ENCODE peak calls at places on chromosomes 7 and 10, in seven cellular contexts. One of them, this sample, is unnamed.

GRCh38 chr10:102163342-102163989 is 11.3 kb downstream of the NOLC1 start:
- DNase-seq in cardiac muscle cell: no peak
- DNase-seq in adrenal gland: no peak
- DNase-seq in AG04449: no peak
- DNase-seq in dorsolateral prefrontal cortex: no peak
- DNase-seq in Panc1: no peak
- DNase-seq in BJ: no peak
- DNase-seq in this sample: no peak

GRCh38 chr10:75226656-75227055 is 9.1 kb downstream of the COMTD1 start:
- DNase-seq in cardiac muscle cell: no peak
- DNase-seq in adrenal gland: no peak
- DNase-seq in AG04449: no peak
- DNase-seq in dorsolateral prefrontal cortex: no peak
- DNase-seq in Panc1: no peak
- DNase-seq in BJ: no peak
- DNase-seq in this sample: no peak

GRCh38 chr10:51422311-51423120 is 276.9 kb downstream of the CSTF2T start:
- DNase-seq in cardiac muscle cell: peak
- DNase-seq in adrenal gland: peak
- DNase-seq in AG04449: peak
- DNase-seq in dorsolateral prefrontal cortex: peak
- DNase-seq in Panc1: peak
- DNase-seq in BJ: no peak
- DNase-seq in this sample: peak

GRCh38 chr10:23171232-23171876 is 20.8 kb upstream of the PTF1A start:
- DNase-seq in cardiac muscle cell: peak
- DNase-seq in adrenal gland: no peak
- DNase-seq in AG04449: no peak
- DNase-seq in dorsolateral prefrontal cortex: no peak
- DNase-seq in Panc1: no peak
- DNase-seq in BJ: no peak
- DNase-seq in this sample: peak

GRCh38 chr10:456486-456885 is 233.0 kb downstream of the DIP2C start:
- DNase-seq in cardiac muscle cell: no peak
- DNase-seq in adrenal gland: no peak
- DNase-seq in AG04449: no peak
- DNase-seq in dorsolateral prefrontal cortex: no peak
- DNase-seq in Panc1: no peak
- DNase-seq in BJ: no peak
- DNase-seq in this sample: no peak

GRCh38 chr10:114970515-114970914 is 32.5 kb downstream of the TRUB1 start:
- DNase-seq in cardiac muscle cell: peak
- DNase-seq in adrenal gland: peak
- DNase-seq in AG04449: no peak
- DNase-seq in dorsolateral prefrontal cortex: no peak
- DNase-seq in Panc1: no peak
- DNase-seq in BJ: no peak
- DNase-seq in this sample: no peak

GRCh38 chr10:109926141-109926745 is 2.9 kb upstream of the XPNPEP1 start:
- DNase-seq in cardiac muscle cell: no peak
- DNase-seq in adrenal gland: no peak
- DNase-seq in AG04449: no peak
- DNase-seq in dorsolateral prefrontal cortex: no peak
- DNase-seq in Panc1: no peak
- DNase-seq in BJ: no peak
- DNase-seq in this sample: no peak

GRCh38 chr7:131072505-131073091 is 255.1 kb upstream of the MKLN1 start:
- DNase-seq in cardiac muscle cell: peak
- DNase-seq in adrenal gland: no peak
- DNase-seq in AG04449: no peak
- DNase-seq in dorsolateral prefrontal cortex: no peak
- DNase-seq in Panc1: no peak
- DNase-seq in BJ: no peak
- DNase-seq in this sample: no peak

GRCh38 chr10:24701447-24701846 is 22.2 kb downstream of the ARHGAP21 start:
- DNase-seq in cardiac muscle cell: no peak
- DNase-seq in adrenal gland: no peak
- DNase-seq in AG04449: no peak
- DNase-seq in dorsolateral prefrontal cortex: no peak
- DNase-seq in Panc1: no peak
- DNase-seq in BJ: no peak
- DNase-seq in this sample: no peak
- TF ChIP-seq CTCF in cardiac muscle cell: no peak
- TF ChIP-seq CTCF in adrenal gland: no peak
- TF ChIP-seq CTCF in AG04449: no peak
- TF ChIP-seq CTCF in dorsolateral prefrontal cortex: no peak
- TF ChIP-seq CTCF in Panc1: no peak
- TF ChIP-seq CTCF in BJ: no peak
- TF ChIP-seq CTCF in this sample: no peak

GRCh38 chr10:24518981-24519597 is 204.6 kb downstream of the ARHGAP21 start:
- DNase-seq in cardiac muscle cell: peak
- DNase-seq in adrenal gland: peak
- DNase-seq in AG04449: no peak
- DNase-seq in dorsolateral prefrontal cortex: peak
- DNase-seq in Panc1: peak
- DNase-seq in BJ: no peak
- DNase-seq in this sample: peak

GRCh38 chr10:24518411-24518810 is 205.3 kb downstream of the ARHGAP21 start:
- DNase-seq in cardiac muscle cell: no peak
- DNase-seq in adrenal gland: no peak
- DNase-seq in AG04449: no peak
- DNase-seq in dorsolateral prefrontal cortex: no peak
- DNase-seq in Panc1: no peak
- DNase-seq in BJ: no peak
- DNase-seq in this sample: no peak

GRCh38 chr10:24515481-24515880 is 208.2 kb downstream of the ARHGAP21 start:
- DNase-seq in cardiac muscle cell: no peak
- DNase-seq in adrenal gland: no peak
- DNase-seq in AG04449: no peak
- DNase-seq in dorsolateral prefrontal cortex: no peak
- DNase-seq in Panc1: no peak
- DNase-seq in BJ: no peak
- DNase-seq in this sample: no peak

DNA sequence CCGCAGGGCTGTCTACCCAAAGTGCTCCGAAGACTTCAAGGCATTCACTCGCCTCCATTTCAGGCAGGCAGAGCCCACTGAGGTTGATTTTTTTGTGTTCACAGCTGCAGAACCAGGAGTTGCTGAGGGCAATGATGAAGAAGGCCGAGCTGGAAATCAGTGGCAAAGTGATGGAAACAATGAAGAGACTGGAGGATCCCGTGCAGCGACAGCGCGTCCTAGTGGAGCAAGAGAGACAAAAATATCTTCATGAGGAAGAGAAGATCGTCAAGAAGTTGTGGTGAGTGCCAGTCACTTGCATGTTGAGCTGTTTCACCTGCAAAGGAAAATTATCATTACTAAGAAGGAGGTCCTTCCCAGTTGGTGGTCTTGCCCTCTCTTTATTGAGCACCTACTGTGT is 210.5 kb downstream of the ARHGAP21 start:
- DNase-seq in cardiac muscle cell: no peak
- DNase-seq in adrenal gland: no peak
- DNase-seq in AG04449: no peak
- DNase-seq in dorsolateral prefrontal cortex: no peak
- DNase-seq in Panc1: no peak
- DNase-seq in BJ: no peak
- DNase-seq in this sample: no peak
- TF ChIP-seq CTCF in cardiac muscle cell: peak
- TF ChIP-seq CTCF in adrenal gland: peak
- TF ChIP-seq CTCF in AG04449: peak
- TF ChIP-seq CTCF in dorsolateral prefrontal cortex: peak
- TF ChIP-seq CTCF in Panc1: peak
- TF ChIP-seq CTCF in BJ: peak
- TF ChIP-seq CTCF in this sample: peak

DNA sequence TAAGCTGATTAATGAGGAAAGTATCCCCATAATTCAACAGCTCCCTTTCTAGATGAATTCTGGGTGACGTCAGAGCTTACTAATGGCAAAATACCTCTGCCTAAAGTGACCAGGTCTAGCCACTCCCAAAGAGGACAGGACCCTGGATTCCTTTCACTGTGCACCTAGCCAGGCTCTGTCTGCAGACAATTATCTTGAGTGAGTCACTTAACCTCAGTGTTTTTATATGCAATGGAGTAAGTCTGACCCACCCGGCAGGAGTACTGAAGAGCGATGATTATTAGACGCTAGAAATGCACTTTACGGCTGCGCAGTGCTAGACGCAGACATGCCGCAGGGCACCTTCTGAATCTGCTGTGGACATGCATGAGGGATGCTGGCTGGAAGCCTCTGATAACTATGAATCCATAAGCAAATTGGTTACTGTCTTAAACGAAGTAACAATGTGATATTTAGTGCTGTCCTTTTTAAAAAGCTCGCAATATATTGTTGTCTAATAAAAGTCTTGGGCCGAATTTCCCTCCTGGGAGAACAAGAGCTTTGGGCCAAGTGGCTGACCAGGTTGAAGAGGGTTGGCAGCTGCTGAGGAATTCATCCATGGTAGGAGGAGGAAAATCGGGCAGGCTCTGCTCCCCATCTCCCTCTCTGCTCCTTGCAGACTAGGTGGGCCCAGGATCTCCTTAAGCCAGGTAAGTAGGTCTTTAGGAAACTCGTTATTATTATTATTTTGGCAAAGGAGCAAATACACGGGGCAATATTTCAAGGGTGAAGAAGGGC is 4.6 kb upstream of the INPP5A start:
- DNase-seq in cardiac muscle cell: no peak
- DNase-seq in adrenal gland: no peak
- DNase-seq in AG04449: peak
- DNase-seq in dorsolateral prefrontal cortex: no peak
- DNase-seq in Panc1: peak
- DNase-seq in BJ: peak
- DNase-seq in this sample: peak
- TF ChIP-seq CTCF in cardiac muscle cell: no peak
- TF ChIP-seq CTCF in adrenal gland: no peak
- TF ChIP-seq CTCF in AG04449: no peak
- TF ChIP-seq CTCF in dorsolateral prefrontal cortex: no peak
- TF ChIP-seq CTCF in Panc1: no peak
- TF ChIP-seq CTCF in BJ: no peak
- TF ChIP-seq CTCF in this sample: no peak

GRCh38 chr10:11702264-11702663 is 39.9 kb upstream of the ECHDC3 start:
- DNase-seq in cardiac muscle cell: no peak
- DNase-seq in adrenal gland: no peak
- DNase-seq in AG04449: no peak
- DNase-seq in dorsolateral prefrontal cortex: no peak
- DNase-seq in Panc1: no peak
- DNase-seq in BJ: no peak
- DNase-seq in this sample: no peak

GRCh38 chr10:11705687-11706086 is 36.5 kb upstream of the ECHDC3 start:
- DNase-seq in cardiac muscle cell: no peak
- DNase-seq in adrenal gland: no peak
- DNase-seq in AG04449: no peak
- DNase-seq in dorsolateral prefrontal cortex: no peak
- DNase-seq in Panc1: no peak
- DNase-seq in BJ: no peak
- DNase-seq in this sample: no peak

GRCh38 chr10:11707936-11708335 is 34.2 kb upstream of the ECHDC3 start:
- DNase-seq in cardiac muscle cell: no peak
- DNase-seq in adrenal gland: no peak
- DNase-seq in AG04449: no peak
- DNase-seq in dorsolateral prefrontal cortex: no peak
- DNase-seq in Panc1: no peak
- DNase-seq in BJ: no peak
- DNase-seq in this sample: no peak

GRCh38 chr10:11704087-11704486 is 38.1 kb upstream of the ECHDC3 start:
- DNase-seq in cardiac muscle cell: no peak
- DNase-seq in adrenal gland: no peak
- DNase-seq in AG04449: no peak
- DNase-seq in dorsolateral prefrontal cortex: no peak
- DNase-seq in Panc1: no peak
- DNase-seq in BJ: no peak
- DNase-seq in this sample: no peak

DNA sequence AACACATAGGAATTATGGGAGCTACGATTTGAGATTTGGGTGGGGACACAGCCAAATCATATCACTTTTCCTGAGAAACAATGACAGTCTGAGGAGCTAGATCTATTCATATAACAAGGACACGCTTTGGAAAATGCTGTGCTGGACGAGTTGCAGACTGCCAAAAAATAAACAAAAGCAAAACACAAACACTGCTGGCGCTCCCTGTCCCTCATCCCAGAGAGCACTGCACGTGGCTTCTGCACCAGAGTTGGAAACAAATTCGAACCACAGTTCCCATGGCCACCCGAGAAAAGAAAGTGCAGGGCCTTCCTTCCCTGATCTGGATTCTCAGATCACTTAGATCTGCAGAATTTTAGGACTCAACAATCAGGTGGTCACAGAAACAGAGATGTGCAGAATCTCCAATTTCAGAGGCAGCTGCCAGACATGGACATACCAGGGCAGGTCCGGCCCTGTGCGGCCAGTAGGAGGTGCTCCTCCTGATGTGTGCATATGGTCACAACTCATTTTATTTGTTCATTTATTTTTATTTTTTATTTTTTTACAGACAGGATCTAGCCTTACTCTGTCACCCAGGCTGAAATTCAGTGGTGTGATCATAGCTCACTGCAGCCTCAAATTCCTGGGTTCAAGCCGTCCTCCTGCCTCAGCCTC is 35.1 kb upstream of the ECHDC3 start:
- DNase-seq in cardiac muscle cell: no peak
- DNase-seq in adrenal gland: no peak
- DNase-seq in AG04449: no peak
- DNase-seq in dorsolateral prefrontal cortex: no peak
- DNase-seq in Panc1: no peak
- DNase-seq in BJ: no peak
- DNase-seq in this sample: no peak
- TF ChIP-seq CTCF in cardiac muscle cell: no peak
- TF ChIP-seq CTCF in adrenal gland: no peak
- TF ChIP-seq CTCF in AG04449: no peak
- TF ChIP-seq CTCF in dorsolateral prefrontal cortex: no peak
- TF ChIP-seq CTCF in Panc1: no peak
- TF ChIP-seq CTCF in BJ: no peak
- TF ChIP-seq CTCF in this sample: no peak

DNA sequence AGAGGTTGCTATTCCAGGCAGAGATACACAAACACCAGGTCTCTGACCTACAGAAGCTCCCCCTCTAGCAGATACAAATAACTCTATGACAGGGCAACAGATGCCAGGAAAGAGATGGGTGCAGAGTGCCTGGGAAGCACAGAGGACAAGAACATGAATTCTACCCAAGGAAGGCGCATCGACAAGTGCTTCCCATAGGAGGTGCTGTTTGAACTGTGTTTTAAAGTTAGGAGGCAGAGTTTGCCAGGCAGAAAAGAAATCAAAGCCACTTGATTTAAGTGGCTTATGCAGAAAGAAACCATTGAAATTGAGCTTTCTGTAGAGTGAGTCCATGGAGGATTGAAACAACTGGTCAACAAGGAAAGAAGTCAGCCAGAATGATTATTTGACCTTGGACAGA is 35.3 kb upstream of the EGR2 start:
- DNase-seq in cardiac muscle cell: no peak
- DNase-seq in adrenal gland: no peak
- DNase-seq in AG04449: no peak
- DNase-seq in dorsolateral prefrontal cortex: no peak
- DNase-seq in Panc1: no peak
- DNase-seq in BJ: no peak
- DNase-seq in this sample: no peak
- TF ChIP-seq CTCF in cardiac muscle cell: peak
- TF ChIP-seq CTCF in adrenal gland: no peak
- TF ChIP-seq CTCF in AG04449: no peak
- TF ChIP-seq CTCF in dorsolateral prefrontal cortex: no peak
- TF ChIP-seq CTCF in Panc1: peak
- TF ChIP-seq CTCF in BJ: peak
- TF ChIP-seq CTCF in this sample: no peak

GRCh38 chr10:68082815-68083395 is 7.8 kb upstream of the HERC4 start:
- DNase-seq in cardiac muscle cell: no peak
- DNase-seq in adrenal gland: no peak
- DNase-seq in AG04449: no peak
- DNase-seq in dorsolateral prefrontal cortex: no peak
- DNase-seq in Panc1: no peak
- DNase-seq in BJ: no peak
- DNase-seq in this sample: no peak
- TF ChIP-seq CTCF in cardiac muscle cell: peak
- TF ChIP-seq CTCF in adrenal gland: peak
- TF ChIP-seq CTCF in AG04449: peak
- TF ChIP-seq CTCF in dorsolateral prefrontal cortex: peak
- TF ChIP-seq CTCF in Panc1: peak
- TF ChIP-seq CTCF in BJ: peak
- TF ChIP-seq CTCF in this sample: no peak

This sample was measured in nephron progenitor cell.